ENCODE peak calls at places on chromosomes 1 and 21, in seven cellular contexts. N, U, Z, R, S, F and I are unnamed samples.

GRCh38 chr1:227273557-227273956 is 44.7 kb downstream of the CDC42BPA start:
- DNase-seq in N (no peak), U (no peak), Z (peak; percentile 26), R (no peak), S (peak; percentile 45), F (no peak), I (no peak)

GRCh38 chr1:18009729-18010075 is 97.9 kb upstream of the IGSF21 start:
- DNase-seq in N (no peak), U (no peak), Z (no peak), R (no peak), S (no peak), F (no peak), I (no peak)

GRCh38 chr1:173295391-173295790 is 88.3 kb upstream of the TNFSF4 start:
- DNase-seq in N (no peak), U (no peak), Z (no peak), R (no peak), S (peak; percentile 14), F (no peak), I (no peak)

GRCh38 chr1:237702161-237702560 is 188.6 kb downstream of the ZP4 start:
- DNase-seq in N (no peak), U (no peak), Z (no peak), R (no peak), S (no peak), F (no peak), I (no peak)

GRCh38 chr1:92324784-92325183 is 25.9 kb downstream of the RPAP2 start:
- DNase-seq in N (no peak), U (no peak), Z (no peak), R (no peak), S (no peak), F (no peak), I (no peak)

GRCh38 chr1:183804916-183805734 is at the start of gene RGL1:
- DNase-seq in N (peak; percentile 25), U (peak; percentile 71), Z (peak; percentile 35), R (no peak), S (peak; percentile 81), F (peak; percentile 18), I (peak; percentile 40)

GRCh38 chr1:199410462-199410861 is 617.0 kb upstream of the NR5A2 start:
- DNase-seq in N (no peak), U (no peak), Z (no peak), R (no peak), S (no peak), F (no peak), I (no peak)

GRCh38 chr1:83822206-83822605 is 176.7 kb downstream of the TTLL7 start:
- DNase-seq in N (no peak), U (peak; percentile 85), Z (no peak), R (no peak), S (peak; percentile 35), F (no peak), I (no peak)

GRCh38 chr1:155004352-155005075 is 1.9 kb downstream of the ZBTB7B start:
- DNase-seq in N (no peak), U (no peak), Z (no peak), R (no peak), S (peak; percentile 35), F (no peak), I (peak; percentile 54)

GRCh38 chr1:109040627-109041613 is 982 bp downstream of the WDR47 start:
- DNase-seq in N (peak; percentile 28), U (peak; percentile 44), Z (peak; percentile 52), R (no peak), S (peak; percentile 42), F (peak; percentile 30), I (peak; percentile 37)

GRCh38 chr1:18948913-18949688 is 7.4 kb downstream of the IFFO2 start:
- DNase-seq in N (no peak), U (peak; percentile 71), Z (no peak), R (no peak), S (peak; percentile 69), F (no peak), I (no peak)

GRCh38 chr1:29239142-29239541 is 2.8 kb downstream of the PTPRU start:
- DNase-seq in N (no peak), U (no peak), Z (no peak), R (no peak), S (peak; percentile 77), F (no peak), I (no peak)

GRCh38 chr1:90955769-90956168 is 66.1 kb downstream of the ZNF644 start:
- DNase-seq in N (no peak), U (no peak), Z (no peak), R (no peak), S (no peak), F (no peak), I (no peak)

GRCh38 chr1:15771836-15772516 is 13.4 kb downstream of the FBLIM1 start:
- DNase-seq in N (no peak), U (no peak), Z (no peak), R (no peak), S (no peak), F (no peak), I (no peak)

GRCh38 chr1:235643837-235644692 is 5.5 kb downstream of the GNG4 start:
- DNase-seq in N (no peak), U (no peak), Z (peak; percentile 20), R (no peak), S (no peak), F (no peak), I (no peak)

GRCh38 chr21:25097648-25098047 is 509.6 kb downstream of the MRPL39 start:
- DNase-seq in N (no peak), U (no peak), Z (no peak), R (no peak), S (no peak), F (no peak), I (no peak)